ENCODE peak calls at places on chromosomes 3 and 15, in nine cellular contexts. F, K, W, P, X, J, C, G and U are unnamed samples.

GRCh38 chr3:75082845-75083244 is 468.4 kb upstream of the CNTN3 start:
- DNase-seq in K (no peak), W (no peak), X (no peak), G (no peak), C (no peak), P (no peak), F (no peak), J (no peak), U (no peak)

GRCh38 chr3:157452097-157452496 is 15.4 kb downstream of the PTX3 start:
- DNase-seq in F (no peak), X (no peak), K (peak), J (no peak), C (no peak), P (no peak), W (no peak), G (no peak), U (no peak)

GRCh38 chr15:89812126-89812846 is 2.4 kb downstream of the ANPEP start:
- DNase-seq in P (no peak), C (no peak), K (peak), J (peak), G (no peak), F (peak), W (no peak), X (peak), U (no peak)

GRCh38 chr3:104564045-104564643 is 802.6 kb upstream of the ALCAM start:
- DNase-seq in W (peak), J (peak), X (no peak), P (peak), C (peak), F (no peak), K (peak), G (no peak), U (peak)

GRCh38 chr3:35944915-35945710 is 305.8 kb downstream of the ARPP21 start:
- DNase-seq in J (no peak), K (no peak), W (no peak), C (no peak), X (no peak), P (no peak), G (no peak), F (no peak), U (no peak)

GRCh38 chr15:47720555-47720954 is 3.2 kb downstream of the SEMA6D start:
- DNase-seq in X (no peak), W (peak), C (no peak), G (no peak), P (no peak), K (no peak), J (peak), F (no peak), U (no peak)

GRCh38 chr3:43477600-43477999 is 144.2 kb downstream of the ANO10 start:
- DNase-seq in P (no peak), W (no peak), J (no peak), X (peak), G (no peak), F (no peak), C (no peak), K (peak), U (no peak)

GRCh38 chr3:57006949-57007419 is 53.5 kb upstream of the SPATA12 start:
- DNase-seq in C (no peak), P (peak), G (no peak), K (peak), X (no peak), J (peak), W (no peak), F (no peak), U (no peak)

GRCh38 chr3:195916991-195917390 is 8.6 kb upstream of the TNK2 start:
- DNase-seq in J (no peak), F (peak), C (no peak), P (no peak), G (no peak), W (no peak), K (no peak), X (no peak), U (no peak)

DNA sequence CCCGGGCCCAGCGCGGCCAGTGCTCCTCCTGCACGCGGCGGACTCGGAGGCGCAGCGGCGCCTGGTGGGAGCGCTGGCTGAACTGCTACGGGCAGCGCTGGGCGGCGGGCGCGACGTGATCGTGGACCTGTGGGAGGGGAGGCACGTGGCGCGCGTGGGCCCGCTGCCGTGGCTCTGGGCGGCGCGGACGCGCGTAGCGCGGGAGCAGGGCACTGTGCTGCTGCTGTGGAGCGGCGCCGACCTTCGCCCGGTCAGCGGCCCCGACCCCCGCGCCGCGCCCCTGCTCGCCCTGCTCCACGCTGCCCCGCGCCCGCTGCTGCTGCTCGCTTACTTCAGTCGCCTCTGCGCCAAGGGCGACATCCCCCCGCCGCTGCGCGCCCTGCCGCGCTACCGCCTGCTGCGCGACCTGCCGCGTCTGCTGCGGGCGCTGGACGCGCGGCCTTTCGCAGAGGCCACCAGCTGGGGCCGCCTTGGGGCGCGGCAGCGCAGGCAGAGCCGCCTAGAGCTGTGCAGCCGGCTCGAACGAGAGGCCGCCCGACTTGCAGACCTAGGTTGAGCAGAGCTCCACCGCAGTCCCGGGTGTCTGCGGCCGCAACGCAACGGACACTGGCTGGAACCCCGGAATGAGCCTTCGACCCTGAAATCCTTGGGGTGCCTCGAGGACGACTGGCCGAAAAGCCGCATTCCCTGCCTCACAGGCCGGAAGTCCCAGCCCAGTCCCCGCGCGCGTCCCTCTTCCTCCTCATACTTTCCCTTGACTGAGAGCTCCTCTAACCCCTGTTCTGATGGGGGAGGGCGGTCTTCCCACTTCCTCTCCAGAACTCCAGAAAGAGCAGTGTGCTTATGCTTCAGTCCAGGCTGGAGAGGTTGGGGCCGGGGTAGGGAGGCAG is 1.4 kb upstream of the IL17RC start:
- DNase-seq in G (peak), K (peak), W (peak), C (peak), J (peak), X (peak), F (peak), P (peak), U (no peak)
- TF ChIP-seq CTCF in G (no peak), K (peak), W (peak), C (peak), J (peak), X (peak), F (no peak), P (no peak), U (no peak)

DNA sequence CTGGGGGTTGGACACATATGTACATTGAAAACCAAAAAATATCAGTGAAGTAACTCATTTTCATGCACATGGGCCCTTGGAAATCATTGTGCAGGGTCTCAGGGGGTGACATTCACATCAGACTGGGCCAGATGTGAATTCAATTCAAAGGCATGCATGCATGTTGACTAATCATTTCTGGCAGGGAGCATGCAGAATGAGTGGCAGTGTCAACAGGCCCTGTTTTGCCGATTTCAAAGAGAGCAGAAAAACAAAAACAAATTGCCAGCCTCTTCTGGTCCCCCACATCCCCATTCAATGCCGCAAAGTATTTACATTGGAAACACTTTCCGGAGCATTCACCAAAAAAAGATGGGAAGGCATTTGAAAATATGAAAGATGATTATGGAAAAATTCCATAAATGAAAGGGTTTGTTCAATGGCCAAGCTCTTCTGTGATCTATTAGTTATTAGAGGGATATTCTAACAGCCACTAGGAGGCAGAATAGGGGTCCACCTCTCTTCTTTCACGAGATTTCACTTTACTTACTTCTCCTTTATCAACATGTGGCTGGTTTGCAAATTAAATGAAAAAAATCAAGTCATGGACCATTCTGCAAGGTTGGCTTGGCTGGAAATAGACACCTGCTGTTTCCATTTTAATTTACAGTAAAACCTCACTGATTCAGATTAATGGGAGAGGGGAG is 119.9 kb upstream of the FEZF2 start:
- DNase-seq in J (peak), K (no peak), G (no peak), C (no peak), X (no peak), W (peak), P (no peak), F (no peak), U (no peak)
- TF ChIP-seq CTCF in J (no peak), K (peak), G (no peak), C (peak), X (no peak), W (peak), P (peak), F (no peak), U (no peak)

GRCh38 chr3:20225769-20226168 is 39.8 kb upstream of the SGO1 start:
- DNase-seq in W (peak), K (peak), G (no peak), P (no peak), J (peak), C (no peak), F (no peak), X (no peak), U (no peak)
- TF ChIP-seq CTCF in W (peak), K (peak), G (no peak), P (peak), J (peak), C (peak), F (peak), X (peak), U (no peak)

GRCh38 chr3:62332771-62333381 is 40.5 kb downstream of the FEZF2 start:
- DNase-seq in P (peak), K (peak), J (peak), C (peak), X (no peak), G (no peak), F (no peak), W (peak), U (no peak)
- TF ChIP-seq CTCF in P (peak), K (peak), J (peak), C (peak), X (peak), G (no peak), F (peak), W (peak), U (no peak)

GRCh38 chr15:67523337-67523736 is 2.4 kb downstream of the C15orf61 start:
- DNase-seq in K (no peak), P (no peak), G (no peak), J (no peak), W (peak), F (no peak), X (no peak), C (no peak), U (no peak)

GRCh38 chr15:67520976-67521769 is at the start of gene C15orf61:
- DNase-seq in F (peak), K (peak), J (peak), G (peak), X (peak), W (peak), C (peak), P (peak), U (peak)

GRCh38 chr15:67524235-67524634 is 3.3 kb downstream of the C15orf61 start:
- DNase-seq in K (no peak), C (no peak), P (no peak), J (no peak), F (no peak), G (no peak), X (no peak), W (no peak), U (no peak)

GRCh38 chr15:67520276-67520975 is 505 bp upstream of the C15orf61 start:
- DNase-seq in W (no peak), K (peak), X (no peak), C (peak), F (no peak), P (no peak), G (no peak), J (peak), U (no peak)

DNA sequence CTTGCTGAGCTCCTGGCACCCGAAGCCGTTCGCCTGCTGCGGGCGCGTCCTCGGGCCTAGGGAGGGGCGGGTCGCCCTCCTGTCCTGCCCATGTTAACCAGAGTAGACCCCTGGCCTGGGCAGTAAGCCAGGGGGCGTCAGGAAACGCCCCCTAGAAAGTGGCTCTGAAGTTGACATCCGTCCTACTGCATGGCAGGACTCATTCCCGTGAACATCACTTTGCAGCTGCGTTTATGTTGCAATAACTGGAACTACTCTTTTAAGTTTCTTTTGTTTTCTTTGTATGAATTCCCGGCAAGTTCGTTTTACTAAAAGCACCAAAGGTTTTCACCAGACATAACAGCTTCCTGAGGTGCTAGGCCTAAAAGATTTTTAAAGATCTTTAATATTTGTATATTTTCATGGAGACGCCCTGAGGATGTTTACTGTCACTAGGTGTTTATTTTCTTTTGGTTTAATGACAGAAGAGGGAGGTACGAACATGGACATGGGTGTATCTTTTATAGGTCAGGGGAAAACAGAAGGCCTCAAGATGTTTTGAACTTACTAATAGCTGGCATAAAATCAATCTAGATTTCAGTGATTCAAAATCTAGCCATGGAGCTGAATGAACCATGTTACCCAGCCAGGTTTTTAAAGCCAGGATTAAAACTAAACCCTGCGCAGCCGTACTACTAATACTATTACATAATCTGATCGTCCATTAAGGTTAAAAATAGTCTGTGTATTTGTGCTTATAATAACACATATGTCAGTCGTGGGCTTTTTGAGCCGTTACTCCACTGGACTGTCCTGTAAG is 1.0 kb downstream of the C15orf61 start:
- DNase-seq in C (no peak), W (no peak), P (no peak), F (no peak), X (no peak), G (no peak), J (peak), K (peak), U (no peak)
- TF ChIP-seq CTCF in C (peak), W (no peak), P (no peak), F (no peak), X (no peak), G (no peak), J (no peak), K (no peak), U (no peak)

DNA sequence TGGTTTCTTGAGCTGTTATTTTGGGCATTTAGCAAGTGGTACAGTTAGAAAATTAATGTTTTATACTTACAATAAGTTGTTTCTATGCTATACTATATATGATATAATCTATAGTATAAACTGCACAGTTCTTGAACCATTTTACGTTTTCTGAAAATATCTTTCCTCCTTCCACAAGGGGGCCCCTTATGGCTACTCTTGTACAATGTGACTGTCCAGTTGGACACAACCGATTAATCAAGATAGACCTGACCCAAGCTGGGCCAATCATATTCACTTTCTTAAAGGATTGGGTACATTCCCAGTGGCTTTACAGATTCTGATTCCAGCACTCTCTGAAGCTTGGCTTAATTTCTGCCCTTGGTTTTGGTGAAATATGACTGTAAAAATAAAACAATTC is 953.4 kb downstream of the AGBL1 start:
- DNase-seq in X (no peak), G (no peak), J (no peak), K (peak), C (peak), W (peak), F (no peak), P (peak), U (no peak)
- TF ChIP-seq CTCF in X (no peak), G (no peak), J (no peak), K (peak), C (peak), W (peak), F (no peak), P (peak), U (no peak)

DNA sequence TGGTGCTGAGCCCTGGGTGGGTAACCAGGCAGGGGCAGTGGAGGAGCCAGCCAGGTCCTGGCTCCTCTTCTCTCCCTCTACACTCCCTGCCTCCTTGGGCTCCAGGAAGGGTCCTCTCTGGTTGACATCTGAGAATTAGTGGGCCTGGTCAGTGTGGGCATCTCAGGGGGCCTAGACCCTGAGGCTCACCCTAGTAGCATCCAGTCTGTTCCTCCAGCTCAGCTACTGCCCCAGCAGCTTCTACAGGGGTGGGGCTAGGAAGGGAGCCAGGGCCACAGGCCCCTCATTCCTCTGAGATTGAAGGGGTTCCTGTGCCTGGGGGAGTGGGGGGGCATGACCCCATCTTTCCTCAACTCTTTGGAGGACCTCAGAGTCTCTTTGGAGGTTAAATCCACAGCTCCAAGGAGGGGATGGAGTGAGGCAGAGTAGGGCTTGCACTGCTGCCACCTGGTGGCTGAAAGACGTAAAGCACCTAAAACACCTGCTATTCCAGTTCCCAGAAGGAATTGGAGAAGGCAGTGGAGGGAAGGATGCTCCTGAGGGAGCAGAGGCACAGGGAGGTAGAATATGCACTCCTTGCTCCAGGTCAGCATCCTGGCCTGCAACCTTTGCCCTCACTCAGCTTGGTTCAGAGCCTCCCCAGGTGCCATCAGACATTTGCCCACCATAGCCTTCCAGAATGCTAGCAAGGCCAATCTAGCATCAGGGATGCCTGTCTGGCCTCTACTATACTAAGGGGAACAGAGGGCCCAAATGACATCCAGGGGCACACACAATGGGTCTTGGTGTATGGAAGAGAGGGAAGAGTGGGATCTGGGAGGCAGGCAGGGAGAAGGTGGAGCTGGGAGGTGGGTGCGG is 25.1 kb downstream of the C3orf18 start:
- DNase-seq in F (peak), C (peak), P (peak), K (peak), G (peak), W (peak), J (peak), X (peak), U (peak)
- TF ChIP-seq CTCF in F (peak), C (peak), P (peak), K (peak), G (peak), W (peak), J (peak), X (peak), U (peak)

DNA sequence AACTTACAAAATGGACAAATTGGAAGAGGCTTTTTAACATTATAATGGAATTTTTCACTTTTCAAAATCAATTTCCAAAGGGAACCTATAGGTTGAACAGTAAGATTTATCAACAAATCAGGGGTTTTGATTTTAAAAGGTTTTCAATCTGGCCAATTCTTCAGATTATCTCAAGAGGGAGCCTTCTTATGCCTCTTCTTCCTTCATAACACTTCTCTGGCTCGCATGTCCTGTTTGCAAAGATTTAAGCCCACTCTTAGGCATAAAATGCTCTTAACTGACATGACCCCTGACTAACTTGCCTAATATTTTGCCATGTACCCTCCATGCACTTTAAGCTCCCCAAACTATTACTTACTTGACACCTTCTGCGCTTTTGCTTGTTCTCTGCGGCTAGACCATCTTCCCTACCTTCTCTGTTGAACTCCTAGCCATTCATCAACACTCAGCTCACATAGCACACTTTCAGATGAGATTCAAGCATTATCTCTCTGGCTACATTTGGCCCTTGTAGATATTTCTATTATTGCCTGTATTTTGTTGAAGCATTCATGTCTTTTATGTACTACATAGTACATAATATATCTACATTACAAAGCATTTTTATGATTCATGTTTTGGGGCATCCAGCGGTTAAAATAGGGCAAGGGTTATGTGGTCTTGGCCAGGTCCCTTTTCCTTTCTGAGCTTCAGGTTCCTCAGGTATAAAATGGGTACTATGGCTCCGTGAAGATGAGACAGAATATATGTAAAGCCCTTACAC is 1.0 kb upstream of the ARIH1 start:
- DNase-seq in K (peak), J (peak), G (no peak), F (no peak), P (no peak), W (no peak), X (no peak), C (no peak), U (no peak)
- TF ChIP-seq CTCF in K (peak), J (peak), G (no peak), F (no peak), P (no peak), W (no peak), X (peak), C (no peak), U (no peak)